ENCODE peak calls at places on chromosomes 12 and 14, in five cellular contexts. F is uterus, E is fibroblast of lung, P is mammary epithelial cell, H is Panc1. T is an unnamed sample.

GRCh38 chr14:78253986-78254385 is 83.8 kb downstream of the NRXN3 start:
- DNase-seq in F (no peak), E (peak; percentile 99), P (peak; percentile 63), H (no peak), T (no peak)

GRCh38 chr12:3976351-3976938 is 103.2 kb upstream of the PARP11 start:
- DNase-seq in F (no peak), E (no peak), P (no peak), H (no peak), T (no peak)

GRCh38 chr12:54622463-54623183 is 12.1 kb downstream of the LACRT start:
- DNase-seq in F (no peak), E (no peak), P (no peak), H (no peak), T (no peak)

GRCh38 chr12:23555180-23555784 is 394.2 kb downstream of the SOX5 start:
- DNase-seq in F (no peak), E (no peak), P (no peak), H (no peak), T (no peak)

GRCh38 chr12:95358111-95359083 is 115.6 kb upstream of the METAP2 start:
- DNase-seq in F (no peak), E (peak; percentile 14), P (no peak), H (no peak), T (no peak)

GRCh38 chr14:97329701-97330100 is 532.5 kb downstream of the VRK1 start:
- DNase-seq in F (no peak), E (peak; percentile 11), P (no peak), H (no peak), T (no peak)

GRCh38 chr12:103772367-103773108 is 68.5 kb downstream of the NT5DC3 start:
- DNase-seq in F (no peak), E (no peak), P (no peak), H (no peak), T (no peak)

GRCh38 chr12:32519047-32519446 is 119.7 kb downstream of the FGD4 start:
- DNase-seq in F (no peak), E (no peak), P (no peak), H (no peak), T (no peak)

GRCh38 chr14:38199768-38200167 is 7.9 kb upstream of the SSTR1 start:
- DNase-seq in F (no peak), E (peak; percentile 36), P (no peak), H (no peak), T (no peak)

GRCh38 chr12:86228656-86229055 is 27.5 kb downstream of the MGAT4C start:
- DNase-seq in F (no peak), E (peak; percentile 4), P (no peak), H (no peak), T (no peak)

GRCh38 chr14:104436047-104436531 is 143.5 kb upstream of the C14orf180 start:
- DNase-seq in F (no peak), E (peak; percentile 17), P (no peak), H (no peak), T (no peak)

GRCh38 chr14:64612021-64612380 is 62.2 kb downstream of the PPP1R36 start:
- DNase-seq in F (no peak), E (peak; percentile 93), P (no peak), H (no peak), T (peak; percentile 61)

GRCh38 chr14:58638231-58639205 is 756 bp downstream of the DACT1 start:
- DNase-seq in F (peak; percentile 25), E (peak; percentile 57), P (peak; percentile 28), H (no peak), T (no peak)

GRCh38 chr14:96584199-96584906 is 82.2 kb downstream of the PAPOLA start:
- DNase-seq in F (no peak), E (peak; percentile 35), P (peak; percentile 29), H (peak; percentile 13), T (no peak)

GRCh38 chr14:69715725-69716482 is 51.0 kb upstream of the SRSF5 start:
- DNase-seq in F (peak; percentile 67), E (peak; percentile 80), P (peak; percentile 93), H (no peak), T (peak; percentile 63)

GRCh38 chr12:113424915-113425823 is 3.0 kb downstream of the SDSL start:
- DNase-seq in F (no peak), E (peak; percentile 33), P (peak; percentile 11), H (no peak), T (no peak)

GRCh38 chr12:72053604-72054003 is 115.0 kb downstream of the TPH2 start:
- DNase-seq in F (no peak), E (peak; percentile 39), P (no peak), H (no peak), T (no peak)

GRCh38 chr14:100286484-100287191 is 19.6 kb downstream of the SLC25A29 start:
- DNase-seq in F (no peak), E (no peak), P (no peak), H (no peak), T (no peak)
- H3K27me3 ChIP-seq in F (no peaks in the 10 kb centered on the region), E (no peaks in the 10 kb centered on the region), P (no peaks in the 10 kb centered on the region), H (no peaks in the 10 kb centered on the region), T (no peaks in the 10 kb centered on the region)

DNA sequence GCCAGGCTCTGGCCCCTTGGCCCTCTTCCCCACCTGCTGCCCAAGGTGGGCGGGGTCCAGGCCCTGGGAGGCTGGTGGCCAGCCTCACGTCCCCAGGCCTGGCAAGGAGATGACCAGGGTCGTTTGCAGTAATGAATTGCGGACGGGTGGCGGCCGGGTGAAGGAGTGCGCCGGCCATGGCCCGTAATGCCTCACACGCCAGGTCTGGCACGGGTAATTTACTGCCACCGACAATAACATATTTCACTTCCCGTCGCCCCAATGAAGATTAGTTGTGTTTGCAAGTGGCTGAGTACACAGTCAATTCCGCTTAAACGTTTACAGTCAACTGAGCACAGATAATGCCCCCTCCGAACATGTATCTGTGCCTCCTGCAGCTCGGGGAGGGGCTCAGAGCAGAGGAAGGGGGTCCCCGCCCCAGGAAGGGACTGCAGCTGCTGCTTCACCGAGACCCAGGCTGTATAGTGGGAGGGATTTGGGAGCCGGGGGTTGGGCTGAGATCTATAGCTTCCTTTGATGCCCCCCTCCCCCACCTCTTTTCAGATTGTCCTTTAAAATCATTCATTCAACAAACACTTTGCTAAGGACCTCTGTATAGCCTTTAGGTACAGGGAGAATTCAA is 48.4 kb downstream of the MVK start:
- DNase-seq in F (no peak), E (no peak), P (no peak), H (no peak), T (no peak)
- TF ChIP-seq CTCF in F (no peak), E (no peak), P (no peak), H (no peak), T (no peak)

DNA sequence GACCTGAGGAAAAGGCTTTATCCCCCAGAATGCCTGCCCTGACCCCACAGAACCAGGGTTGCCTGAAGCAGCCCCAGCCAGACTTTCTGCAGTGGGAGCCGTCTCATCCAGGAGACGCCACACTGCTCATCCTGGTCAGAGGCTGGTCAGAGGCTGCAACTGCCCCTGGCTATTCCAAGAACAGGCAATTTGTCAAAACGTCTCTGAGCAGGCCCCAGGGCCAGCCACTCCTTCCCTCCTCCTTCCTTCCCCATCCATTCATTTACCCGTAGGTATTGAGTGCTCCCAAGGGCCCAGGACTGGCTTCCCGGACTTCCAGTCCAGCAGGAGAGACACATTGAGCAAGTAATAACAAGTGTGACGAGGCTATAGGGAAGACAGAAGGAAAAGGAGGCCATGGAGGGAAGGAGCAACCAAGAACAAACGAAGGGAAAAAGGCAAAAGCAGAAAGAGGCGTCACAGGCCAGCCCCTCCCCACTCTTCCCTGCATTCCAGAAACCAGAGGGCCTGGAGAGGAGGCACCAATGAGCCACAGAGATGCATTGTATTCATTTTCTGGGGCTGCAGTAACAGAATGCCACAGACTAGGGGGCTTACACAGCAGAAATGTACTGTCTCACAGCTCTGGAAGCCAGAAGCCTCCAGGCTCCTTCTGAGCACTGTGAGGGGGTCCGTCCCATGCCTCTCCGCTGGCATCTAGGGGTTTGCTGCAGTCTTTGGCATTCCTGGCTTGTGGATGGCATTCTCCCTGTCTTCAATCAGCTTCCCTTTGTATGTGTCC is 21.0 kb upstream of the CD9 start:
- DNase-seq in F (no peak), E (peak; percentile 85), P (no peak), H (no peak), T (no peak)
- H3K27ac ChIP-seq in F (peak overlapping the region; percentile 84), E (no peak overlapping the region), P (no peak overlapping the region), H (no peak overlapping the region), T (peak overlapping the region; percentile 47)

DNA sequence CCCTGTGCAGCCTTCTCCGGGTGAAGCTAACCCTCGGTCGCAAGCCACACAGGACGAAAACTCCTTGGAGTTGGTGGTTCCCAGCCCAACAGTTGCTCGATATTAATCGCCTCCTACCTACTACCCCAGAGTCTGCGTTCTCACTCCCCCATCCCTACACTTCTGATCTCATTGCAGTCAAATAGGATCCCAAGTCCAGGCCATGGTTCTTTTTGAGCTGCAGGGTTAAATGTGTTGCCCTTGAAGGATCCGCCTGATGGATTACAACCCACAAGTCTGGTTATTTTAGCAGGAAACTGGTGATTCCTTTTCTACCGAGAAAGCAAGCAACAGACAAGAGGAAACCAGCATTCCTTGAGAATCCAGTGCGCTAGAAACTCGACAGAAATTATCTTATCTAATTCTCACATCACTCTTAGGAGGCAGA is 755 bp upstream of the NIN start:
- DNase-seq in F (peak; percentile 24), E (peak; percentile 12), P (no peak), H (no peak), T (no peak)
- H3K27me3 ChIP-seq in F (no peaks in the 10 kb centered on the region), E (no peaks in the 10 kb centered on the region), P (no peaks in the 10 kb centered on the region), H (no peaks in the 10 kb centered on the region), T (no peaks in the 10 kb centered on the region)

T was measured in AG04450.